ENCODE peak calls at places on chromosome X, in four cellular contexts. O, W, L and K are unnamed samples.

GRCh38 chrX:34382416-34382815 is 250.3 kb upstream of the FAM47A start:
- DNase-seq in O (no peak), W (no peak), L (no peak), K (no peak)

GRCh38 chrX:112866175-112866574 is 25.5 kb upstream of the AMOT start:
- DNase-seq in O (peak; percentile 50), W (no peak), L (no peak), K (no peak)

GRCh38 chrX:53249387-53250042 is 24.5 kb upstream of the KDM5C start:
- DNase-seq in O (no peak), W (no peak), L (no peak), K (no peak)

GRCh38 chrX:47483310-47484268 is 567 bp upstream of the ZNF41 start:
- DNase-seq in O (peak; percentile 20), W (peak; percentile 7), L (no peak), K (no peak)

GRCh38 chrX:10190367-10190766 is 33.6 kb downstream of the CLCN4 start:
- DNase-seq in O (peak; percentile 61), W (peak; percentile 50), L (peak; percentile 41), K (no peak)

GRCh38 chrX:53288173-53288572 is 6.8 kb upstream of the IQSEC2 start:
- DNase-seq in O (no peak), W (no peak), L (no peak), K (no peak)

GRCh38 chrX:111114806-111115205 is 18.8 kb downstream of the PAK3 start:
- DNase-seq in O (no peak), W (no peak), L (no peak), K (no peak)

GRCh38 chrX:56728752-56729151 is 291 bp upstream of the NBDY start:
- DNase-seq in O (peak; percentile 12), W (peak; percentile 5), L (no peak), K (no peak)

GRCh38 chrX:20665441-20665840 is 398.7 kb upstream of the RPS6KA3 start:
- DNase-seq in O (no peak), W (no peak), L (no peak), K (no peak)

GRCh38 chrX:40465735-40466551 is 114.8 kb upstream of the ATP6AP2 start:
- DNase-seq in O (no peak), W (no peak), L (no peak), K (no peak)

GRCh38 chrX:9311411-9312160 is 153.3 kb upstream of the TBL1X start:
- DNase-seq in O (no peak), W (no peak), L (no peak), K (no peak)

GRCh38 chrX:132594129-132594528 is 105.3 kb upstream of the MBNL3 start:
- DNase-seq in O (peak; percentile 14), W (no peak), L (no peak), K (no peak)

GRCh38 chrX:132591719-132592275 is 103.0 kb upstream of the MBNL3 start:
- DNase-seq in O (no peak), W (no peak), L (no peak), K (no peak)

GRCh38 chrX:132590350-132591026 is 101.7 kb upstream of the MBNL3 start:
- DNase-seq in O (peak; percentile 5), W (no peak), L (no peak), K (no peak)

DNA sequence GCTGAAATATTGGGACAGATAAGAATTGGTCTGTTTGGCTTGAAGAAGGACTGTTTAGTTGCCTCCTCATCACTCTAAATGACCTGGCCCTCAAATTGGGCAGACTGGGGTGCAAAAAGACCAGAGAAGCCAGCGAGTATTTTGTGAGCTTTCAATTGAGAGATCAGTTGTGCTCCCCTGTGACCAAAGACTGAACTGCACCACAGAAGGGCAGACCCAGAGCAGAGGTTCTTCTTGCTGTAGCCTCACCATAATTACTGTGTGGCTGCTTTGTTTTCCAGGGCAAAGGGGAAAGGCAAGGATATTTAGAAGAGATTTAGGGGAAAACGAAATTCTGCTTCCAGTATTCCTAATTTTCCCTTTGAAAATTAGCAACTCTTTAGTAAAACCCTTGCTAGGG is 104.0 kb upstream of the MBNL3 start:
- DNase-seq in O (peak; percentile 25), W (peak; percentile 4), L (no peak), K (no peak)
- TF ChIP-seq CTCF in O (peak; percentile 27), W (peak; percentile 23), L (peak; percentile 12), K (no peak)

GRCh38 chrX:102988517-102988916 is 51.4 kb downstream of the RAB40AL start:
- DNase-seq in O (no peak), W (no peak), L (no peak), K (no peak)
- H3K27ac ChIP-seq in O (no peak overlapping the region), W (no peak overlapping the region), L (no peak overlapping the region), K (no peak overlapping the region)

GRCh38 chrX:66203114-66203513 is 39.1 kb downstream of the HEPH start:
- DNase-seq in O (peak; percentile 18), W (no peak), L (no peak), K (no peak)
- H3K4me3 ChIP-seq in O (no peak overlapping the region), W (no peak overlapping the region), L (no peak overlapping the region), K (no peak overlapping the region)

GRCh38 chrX:32408389-32408788 is 803.0 kb downstream of the DMD start:
- DNase-seq in O (peak; percentile 11), W (no peak), L (no peak), K (no peak)
- TF ChIP-seq CTCF in O (peak; percentile 47), W (no peak), L (no peak), K (no peak)